ENCODE peak calls at places on chromosomes 5 and 9, in seven cellular contexts. N is GM23338, T is stomach, J is HCT116, I is spleen, S is SK-N-MC, G is H1. V is an unnamed sample.

GRCh38 chr5:17305024-17305423 is 87.6 kb downstream of the BASP1 start:
- DNase-seq in N (no peak), T (no peak), J (no peak), I (no peak), S (no peak), G (no peak), V (no peak)

GRCh38 chr5:32450952-32451351 is 6.4 kb upstream of the ZFR start:
- DNase-seq in N (peak), T (no peak), J (peak), I (no peak), S (no peak), G (no peak), V (no peak)

GRCh38 chr9:136328011-136328621 is 777 bp downstream of the GPSM1 start:
- DNase-seq in N (no peak), T (peak), J (no peak), I (no peak), S (no peak), G (no peak), V (no peak)

GRCh38 chr9:88818495-88819201 is 172.6 kb upstream of the S1PR3 start:
- DNase-seq in N (peak), T (no peak), J (no peak), I (no peak), S (no peak), G (no peak), V (no peak)

GRCh38 chr5:129767927-129768380 is 20.1 kb downstream of the MINAR2 start:
- DNase-seq in N (peak), T (peak), J (peak), I (no peak), S (peak), G (peak), V (no peak)

GRCh38 chr5:21862986-21863385 is 990.2 kb downstream of the CDH12 start:
- DNase-seq in N (no peak), T (no peak), J (no peak), I (no peak), S (no peak), G (no peak), V (no peak)

GRCh38 chr9:4984171-4984570 is 901 bp upstream of the JAK2 start:
- DNase-seq in N (no peak), T (no peak), J (peak), I (no peak), S (no peak), G (no peak), V (no peak)

GRCh38 chr5:1316941-1317340 is 22.1 kb upstream of the TERT start:
- DNase-seq in N (no peak), T (no peak), J (no peak), I (peak), S (no peak), G (no peak), V (no peak)

GRCh38 chr9:124632077-124632621 is 125.0 kb upstream of the NR5A1 start:
- DNase-seq in N (no peak), T (no peak), J (no peak), I (no peak), S (peak), G (no peak), V (no peak)

GRCh38 chr5:32100230-32100629 is 73.9 kb downstream of the GOLPH3 start:
- DNase-seq in N (no peak), T (no peak), J (no peak), I (no peak), S (no peak), G (no peak), V (no peak)

GRCh38 chr5:139146809-139147742 is 51.1 kb downstream of the SIL1 start:
- DNase-seq in N (no peak), T (no peak), J (no peak), I (no peak), S (no peak), G (no peak), V (no peak)

GRCh38 chr5:125597338-125597737 is 825.9 kb upstream of the GRAMD2B start:
- DNase-seq in N (no peak), T (no peak), J (no peak), I (no peak), S (no peak), G (no peak), V (no peak)

GRCh38 chr9:115135786-115136185 is 17.8 kb upstream of the TNC start:
- DNase-seq in N (no peak), T (no peak), J (no peak), I (no peak), S (no peak), G (no peak), V (no peak)
- TF ChIP-seq POLR2AphosphoS5 in N (no peak), T (no peak), J (no peak), I (no peak), S (no peak), G (no peak), V (no peak)

DNA sequence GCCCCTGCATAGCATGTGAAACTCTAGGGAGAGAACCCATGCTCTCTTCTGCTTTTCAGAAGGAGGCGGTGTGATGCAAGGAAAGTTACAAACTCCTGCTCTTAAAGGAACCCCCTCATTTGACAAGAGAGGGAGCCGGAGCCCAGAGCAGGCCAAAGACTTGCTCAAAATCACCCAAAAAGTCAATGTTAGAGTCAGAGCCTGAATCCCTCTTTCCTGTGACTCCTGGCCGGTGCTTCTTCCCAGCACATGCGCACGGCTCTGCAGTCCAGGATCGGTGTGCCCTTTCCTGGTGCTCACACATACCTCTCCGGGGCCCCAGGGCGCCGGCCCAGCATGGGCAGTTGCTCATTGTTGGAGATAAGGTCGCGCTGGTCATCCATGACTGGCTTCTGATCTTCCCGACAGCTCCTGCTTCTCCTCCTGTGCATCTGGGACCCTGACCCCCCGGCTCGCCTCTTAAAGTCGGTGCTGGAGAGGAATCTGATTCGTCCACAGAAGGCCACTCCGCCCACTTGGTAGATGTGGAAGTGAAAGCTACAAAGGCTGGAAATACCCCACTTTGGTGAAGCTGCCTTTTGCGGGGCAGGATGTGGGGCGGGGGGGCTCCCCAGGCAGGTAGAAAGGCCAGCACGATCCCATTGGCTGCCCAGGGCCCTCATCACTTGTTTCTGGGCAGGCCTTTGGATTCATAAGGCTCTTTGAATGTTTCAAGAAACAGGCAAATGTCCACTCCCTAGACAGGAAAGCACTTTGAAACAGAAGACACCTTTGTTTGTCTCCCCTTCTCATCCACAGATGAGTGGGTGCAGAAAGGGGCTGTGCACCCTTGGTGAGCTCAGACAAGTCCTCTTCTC is at the start of gene CD74:
- DNase-seq in N (peak), T (peak), J (no peak), I (peak), S (no peak), G (no peak), V (no peak)
- H3K4me3 ChIP-seq in N (peak), T (peak), J (no peak), I (peak), S (no peak), G (peak), V (peak)

GRCh38 chr9:91495450-91495849 is 71.8 kb upstream of the NFIL3 start:
- DNase-seq in N (no peak), T (no peak), J (no peak), I (no peak), S (no peak), G (no peak), V (no peak)
- TF ChIP-seq POLR2AphosphoS5 in N (no peak), T (no peak), J (no peak), I (no peak), S (no peak), G (no peak), V (no peak)

GRCh38 chr5:102296229-102296817 is at the start of gene SLCO4C1:
- DNase-seq in N (peak), T (peak), J (no peak), I (peak), S (no peak), G (peak), V (no peak)
- H3K4me3 ChIP-seq in N (peak), T (peak), J (no peak), I (peak), S (no peak), G (peak), V (peak)

GRCh38 chr9:78363221-78363620 is 66.3 kb downstream of the PSAT1 start:
- DNase-seq in N (no peak), T (no peak), J (no peak), I (no peak), S (no peak), G (no peak), V (no peak)
- TF ChIP-seq POLR2AphosphoS5 in N (no peak), T (no peak), J (no peak), I (no peak), S (no peak), G (no peak), V (no peak)

GRCh38 chr9:38621434-38622082 is 1.2 kb upstream of the ANKRD18A start:
- DNase-seq in N (peak), T (peak), J (no peak), I (peak), S (no peak), G (no peak), V (no peak)
- H3K4me3 ChIP-seq in N (peak), T (peak), J (peak), I (peak), S (no peak), G (peak), V (peak)